ENCODE peak calls at places on chromosomes 13 and 19, in five cellular contexts. One of them, this sample, is unnamed.
A peak's percentile ranks its signal among the peaks of the same experiment; 100 is the strongest.

GRCh38 chr19:17450264-17451075 is 2.0 kb upstream of the TMEM221 start:
- DNase-seq in mucosa of descending colon: no peak
- DNase-seq in HFFc6: no peak
- DNase-seq in ovary: no peak
- DNase-seq in adrenal gland: peak; percentile 46
- DNase-seq in this sample: no peak

GRCh38 chr19:23401086-23401485 is 5.8 kb upstream of the ZNF91 start:
- DNase-seq in mucosa of descending colon: no peak
- DNase-seq in adrenal gland: no peak
- DNase-seq in ovary: no peak
- DNase-seq in HFFc6: no peak
- DNase-seq in this sample: no peak

GRCh38 chr19:8445488-8446001 is 770 bp downstream of the HNRNPM start:
- DNase-seq in ovary: peak; percentile 75
- DNase-seq in adrenal gland: peak; percentile 60
- DNase-seq in HFFc6: no peak
- DNase-seq in mucosa of descending colon: peak; percentile 81
- DNase-seq in this sample: peak; percentile 43

GRCh38 chr13:97142452-97142851 is 79.7 kb upstream of the MBNL2 start:
- DNase-seq in HFFc6: no peak
- DNase-seq in mucosa of descending colon: peak; percentile 75
- DNase-seq in ovary: no peak
- DNase-seq in adrenal gland: peak; percentile 75
- DNase-seq in this sample: peak; percentile 31

GRCh38 chr13:43786766-43787517 is at the start of gene ENOX1:
- DNase-seq in mucosa of descending colon: peak; percentile 55
- DNase-seq in ovary: peak; percentile 81
- DNase-seq in adrenal gland: peak; percentile 50
- DNase-seq in HFFc6: peak; percentile 57
- DNase-seq in this sample: peak; percentile 75

GRCh38 chr19:2720777-2721569 is at the start of gene DIRAS1:
- DNase-seq in ovary: peak; percentile 51
- DNase-seq in mucosa of descending colon: no peak
- DNase-seq in adrenal gland: no peak
- DNase-seq in HFFc6: no peak
- DNase-seq in this sample: no peak

GRCh38 chr13:44605711-44606110 is 29.6 kb upstream of the TSC22D1 start:
- DNase-seq in mucosa of descending colon: no peak
- DNase-seq in ovary: no peak
- DNase-seq in HFFc6: no peak
- DNase-seq in adrenal gland: no peak
- DNase-seq in this sample: no peak

GRCh38 chr19:29547981-29548380 is 22.2 kb downstream of the VSTM2B start:
- DNase-seq in adrenal gland: no peak
- DNase-seq in HFFc6: no peak
- DNase-seq in ovary: no peak
- DNase-seq in mucosa of descending colon: no peak
- DNase-seq in this sample: no peak

GRCh38 chr13:98856983-98857382 is 104.5 kb upstream of the SLC15A1 start:
- DNase-seq in ovary: no peak
- DNase-seq in HFFc6: no peak
- DNase-seq in mucosa of descending colon: peak; percentile 60
- DNase-seq in adrenal gland: peak; percentile 64
- DNase-seq in this sample: no peak

GRCh38 chr19:709965-710714 is 1.4 kb downstream of the PALM start:
- DNase-seq in ovary: peak; percentile 79
- DNase-seq in mucosa of descending colon: no peak
- DNase-seq in HFFc6: no peak
- DNase-seq in adrenal gland: no peak
- DNase-seq in this sample: no peak

GRCh38 chr19:35484637-35485036 is 5.6 kb downstream of the KRTDAP start:
- DNase-seq in ovary: no peak
- DNase-seq in adrenal gland: no peak
- DNase-seq in mucosa of descending colon: no peak
- DNase-seq in HFFc6: no peak
- DNase-seq in this sample: no peak

GRCh38 chr13:44930907-44931676 is 58.2 kb downstream of the NUFIP1 start:
- DNase-seq in mucosa of descending colon: no peak
- DNase-seq in ovary: no peak
- DNase-seq in adrenal gland: no peak
- DNase-seq in HFFc6: peak; percentile 49
- DNase-seq in this sample: peak; percentile 45

GRCh38 chr19:58578430-58578925 is 5.3 kb upstream of the MZF1 start:
- DNase-seq in HFFc6: no peak
- DNase-seq in ovary: peak; percentile 12
- DNase-seq in adrenal gland: no peak
- DNase-seq in mucosa of descending colon: no peak
- DNase-seq in this sample: no peak

GRCh38 chr13:52749446-52749845 is 9.8 kb upstream of the CNMD start:
- DNase-seq in mucosa of descending colon: no peak
- DNase-seq in adrenal gland: no peak
- DNase-seq in HFFc6: no peak
- DNase-seq in ovary: no peak
- DNase-seq in this sample: no peak

GRCh38 chr19:48868196-48868886 is at the start of gene PLEKHA4:
- DNase-seq in HFFc6: no peak
- DNase-seq in adrenal gland: peak; percentile 68
- DNase-seq in mucosa of descending colon: peak; percentile 68
- DNase-seq in ovary: peak; percentile 84
- DNase-seq in this sample: peak; percentile 53

GRCh38 chr13:94550030-94550738 is 45.8 kb downstream of the TGDS start:
- DNase-seq in HFFc6: peak; percentile 17
- DNase-seq in adrenal gland: peak; percentile 53
- DNase-seq in ovary: no peak
- DNase-seq in mucosa of descending colon: no peak
- DNase-seq in this sample: peak; percentile 56

GRCh38 chr19:7871530-7872305 is 2.5 kb downstream of the PRR36 start:
- DNase-seq in ovary: peak; percentile 92
- DNase-seq in adrenal gland: peak; percentile 92
- DNase-seq in mucosa of descending colon: peak; percentile 95
- DNase-seq in HFFc6: peak; percentile 84
- DNase-seq in this sample: peak; percentile 97

GRCh38 chr19:2084993-2085720 is 11.0 kb downstream of the MOB3A start:
- DNase-seq in mucosa of descending colon: peak; percentile 93
- DNase-seq in ovary: no peak
- DNase-seq in HFFc6: peak; percentile 28
- DNase-seq in adrenal gland: peak; percentile 63
- DNase-seq in this sample: peak; percentile 38

DNA sequence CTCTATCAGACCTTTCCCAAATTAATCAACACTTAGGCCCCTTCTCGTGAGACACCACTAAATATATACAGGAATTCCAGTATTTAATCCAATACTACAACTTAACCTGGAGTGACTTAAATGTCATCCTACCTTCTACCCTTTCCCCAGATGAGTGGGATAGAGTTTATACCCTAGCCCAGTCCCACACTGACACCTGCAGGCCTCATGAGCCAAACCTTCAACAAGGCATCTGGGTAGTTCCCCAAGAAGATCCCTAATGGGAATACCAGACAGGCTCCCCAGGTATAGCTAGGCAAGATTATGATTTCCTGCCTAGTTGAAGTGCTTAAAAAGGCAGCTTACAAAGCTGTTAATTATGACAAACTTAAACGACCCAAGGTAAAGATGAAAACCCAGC is 15.9 kb downstream of the ZNF83 start:
- DNase-seq in mucosa of descending colon: no peak
- DNase-seq in HFFc6: no peak
- DNase-seq in ovary: no peak
- DNase-seq in adrenal gland: no peak
- DNase-seq in this sample: no peak
- TF ChIP-seq CTCF in mucosa of descending colon: no peak
- TF ChIP-seq CTCF in HFFc6: peak; percentile 13
- TF ChIP-seq CTCF in ovary: no peak
- TF ChIP-seq CTCF in adrenal gland: no peak
- TF ChIP-seq CTCF in this sample: peak; percentile 14

GRCh38 chr13:19575230-19575629 is 13.9 kb upstream of the TPTE2 start:
- DNase-seq in ovary: no peak
- DNase-seq in HFFc6: no peak
- DNase-seq in mucosa of descending colon: no peak
- DNase-seq in adrenal gland: no peak
- DNase-seq in this sample: no peak
- TF ChIP-seq CTCF in ovary: no peak
- TF ChIP-seq CTCF in HFFc6: no peak
- TF ChIP-seq CTCF in mucosa of descending colon: no peak
- TF ChIP-seq CTCF in adrenal gland: no peak
- TF ChIP-seq CTCF in this sample: no peak

GRCh38 chr19:50739132-50739746 is 16.1 kb downstream of the CLEC11A start:
- DNase-seq in ovary: no peak
- DNase-seq in mucosa of descending colon: no peak
- DNase-seq in adrenal gland: no peak
- DNase-seq in HFFc6: no peak
- DNase-seq in this sample: no peak

GRCh38 chr19:50741179-50741933 is 18.2 kb downstream of the CLEC11A start:
- DNase-seq in HFFc6: no peak
- DNase-seq in ovary: no peak
- DNase-seq in mucosa of descending colon: no peak
- DNase-seq in adrenal gland: no peak
- DNase-seq in this sample: no peak

GRCh38 chr19:50739841-50740426 is 16.8 kb downstream of the CLEC11A start:
- DNase-seq in adrenal gland: no peak
- DNase-seq in HFFc6: no peak
- DNase-seq in ovary: no peak
- DNase-seq in mucosa of descending colon: no peak
- DNase-seq in this sample: no peak

GRCh38 chr19:50736338-50736737 is 13.2 kb downstream of the CLEC11A start:
- DNase-seq in HFFc6: no peak
- DNase-seq in ovary: no peak
- DNase-seq in mucosa of descending colon: no peak
- DNase-seq in adrenal gland: no peak
- DNase-seq in this sample: no peak

GRCh38 chr19:50735869-50736268 is 12.7 kb downstream of the CLEC11A start:
- DNase-seq in ovary: no peak
- DNase-seq in mucosa of descending colon: no peak
- DNase-seq in HFFc6: no peak
- DNase-seq in adrenal gland: no peak
- DNase-seq in this sample: no peak
- TF ChIP-seq CTCF in ovary: no peak
- TF ChIP-seq CTCF in mucosa of descending colon: no peak
- TF ChIP-seq CTCF in HFFc6: no peak
- TF ChIP-seq CTCF in adrenal gland: no peak
- TF ChIP-seq CTCF in this sample: no peak

DNA sequence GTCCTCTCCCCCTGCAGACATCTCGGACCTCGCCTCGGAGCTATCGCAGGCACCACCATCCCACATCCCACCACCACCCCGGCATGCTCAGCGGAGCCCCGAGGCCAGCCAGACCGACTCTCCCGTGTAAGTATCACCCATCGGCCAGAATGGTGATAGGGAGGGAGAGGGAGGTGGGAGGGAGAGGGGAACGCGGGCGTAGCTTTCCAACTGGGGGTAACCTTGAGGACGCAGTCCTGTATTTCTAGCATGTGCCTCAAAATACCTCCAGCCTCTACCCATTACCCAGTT is 26.1 kb downstream of the TJP3 start:
- DNase-seq in HFFc6: no peak
- DNase-seq in ovary: no peak
- DNase-seq in adrenal gland: no peak
- DNase-seq in mucosa of descending colon: no peak
- DNase-seq in this sample: no peak
- TF ChIP-seq CTCF in HFFc6: no peak
- TF ChIP-seq CTCF in ovary: no peak
- TF ChIP-seq CTCF in adrenal gland: no peak
- TF ChIP-seq CTCF in mucosa of descending colon: no peak
- TF ChIP-seq CTCF in this sample: no peak

DNA sequence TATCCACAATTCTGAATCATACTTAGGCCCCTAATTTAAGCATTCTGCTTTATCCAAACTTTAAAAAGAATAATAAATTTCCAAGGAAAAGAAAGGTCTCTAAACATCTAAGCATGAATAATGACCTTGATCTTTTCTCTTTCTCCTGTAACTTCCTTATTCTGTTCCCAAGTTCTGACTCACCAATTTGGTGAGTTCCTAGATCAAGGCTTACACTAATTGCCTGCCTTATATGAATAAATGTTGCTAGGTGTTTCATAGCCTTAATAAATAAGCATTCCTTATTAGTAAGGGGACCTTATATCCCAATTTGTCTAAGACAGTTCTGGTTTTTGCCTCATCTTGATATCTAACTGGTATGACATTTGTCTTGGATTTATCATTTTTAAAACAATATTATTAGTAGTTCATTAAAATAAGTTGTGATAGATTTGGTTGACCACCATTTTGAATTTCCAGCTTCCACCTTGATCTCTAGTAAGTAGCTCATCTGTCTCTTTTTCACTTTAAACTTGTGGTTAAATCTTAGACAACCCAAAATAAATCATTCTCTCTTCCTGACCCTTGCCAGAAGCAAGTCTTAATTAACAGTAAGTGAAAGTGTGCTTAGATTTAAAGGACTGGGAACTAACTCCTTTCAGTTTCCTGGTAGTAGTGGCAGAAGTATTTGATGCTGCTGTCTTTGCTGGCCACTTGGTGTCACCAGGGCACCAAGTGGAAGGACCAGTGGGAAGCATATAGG is 121.2 kb upstream of the MLNR start:
- DNase-seq in HFFc6: peak; percentile 12
- DNase-seq in ovary: no peak
- DNase-seq in adrenal gland: no peak
- DNase-seq in mucosa of descending colon: no peak
- DNase-seq in this sample: peak; percentile 47
- TF ChIP-seq CTCF in HFFc6: peak; percentile 69
- TF ChIP-seq CTCF in ovary: no peak
- TF ChIP-seq CTCF in adrenal gland: peak; percentile 50
- TF ChIP-seq CTCF in mucosa of descending colon: no peak
- TF ChIP-seq CTCF in this sample: peak; percentile 54

GRCh38 chr13:25213716-25214115 is 41.6 kb upstream of the AMER2 start:
- DNase-seq in HFFc6: peak; percentile 33
- DNase-seq in adrenal gland: no peak
- DNase-seq in ovary: no peak
- DNase-seq in mucosa of descending colon: no peak
- DNase-seq in this sample: no peak

GRCh38 chr13:25218011-25218410 is 45.9 kb upstream of the AMER2 start:
- DNase-seq in adrenal gland: no peak
- DNase-seq in mucosa of descending colon: no peak
- DNase-seq in HFFc6: no peak
- DNase-seq in ovary: no peak
- DNase-seq in this sample: no peak

GRCh38 chr13:25217023-25217909 is 45.2 kb upstream of the AMER2 start:
- DNase-seq in mucosa of descending colon: no peak
- DNase-seq in adrenal gland: no peak
- DNase-seq in HFFc6: peak; percentile 63
- DNase-seq in ovary: no peak
- DNase-seq in this sample: peak; percentile 41

GRCh38 chr13:25215253-25215575 is 43.1 kb upstream of the AMER2 start:
- DNase-seq in HFFc6: no peak
- DNase-seq in mucosa of descending colon: no peak
- DNase-seq in ovary: no peak
- DNase-seq in adrenal gland: no peak
- DNase-seq in this sample: no peak

GRCh38 chr13:25214371-25215252 is 42.5 kb upstream of the AMER2 start:
- DNase-seq in HFFc6: peak; percentile 35
- DNase-seq in adrenal gland: peak; percentile 46
- DNase-seq in ovary: peak; percentile 18
- DNase-seq in mucosa of descending colon: no peak
- DNase-seq in this sample: peak; percentile 37
- TF ChIP-seq CTCF in HFFc6: peak; percentile 20
- TF ChIP-seq CTCF in adrenal gland: peak; percentile 12
- TF ChIP-seq CTCF in ovary: no peak
- TF ChIP-seq CTCF in mucosa of descending colon: no peak
- TF ChIP-seq CTCF in this sample: peak; percentile 30